ENCODE peak calls at places on chromosomes 13 and 19, in six cellular contexts. One of them, this sample, is unnamed.

GRCh38 chr19:42989851-42990250 is 36.4 kb downstream of the PSG11 start:
- DNase-seq in tibial artery: no peak
- DNase-seq in coronary artery: no peak
- DNase-seq in HFFc6: no peak
- DNase-seq in foreskin keratinocyte: peak; percentile 84
- DNase-seq in AG04450: no peak
- DNase-seq in this sample: no peak

GRCh38 chr19:6807291-6807690 is 34.8 kb downstream of the VAV1 start:
- DNase-seq in tibial artery: no peak
- DNase-seq in coronary artery: no peak
- DNase-seq in HFFc6: no peak
- DNase-seq in foreskin keratinocyte: no peak
- DNase-seq in AG04450: no peak
- DNase-seq in this sample: no peak

GRCh38 chr19:49890349-49891311 is 6.1 kb downstream of the IL4I1 start:
- DNase-seq in tibial artery: no peak
- DNase-seq in coronary artery: no peak
- DNase-seq in HFFc6: no peak
- DNase-seq in foreskin keratinocyte: peak; percentile 51
- DNase-seq in AG04450: no peak
- DNase-seq in this sample: peak; percentile 87

GRCh38 chr19:3607398-3608078 is 863 bp upstream of the TBXA2R start:
- DNase-seq in tibial artery: peak; percentile 86
- DNase-seq in coronary artery: no peak
- DNase-seq in HFFc6: peak; percentile 32
- DNase-seq in foreskin keratinocyte: no peak
- DNase-seq in AG04450: no peak
- DNase-seq in this sample: no peak

GRCh38 chr13:30154931-30155330 is 152.4 kb downstream of the KATNAL1 start:
- DNase-seq in tibial artery: no peak
- DNase-seq in coronary artery: no peak
- DNase-seq in HFFc6: no peak
- DNase-seq in foreskin keratinocyte: no peak
- DNase-seq in AG04450: no peak
- DNase-seq in this sample: no peak

GRCh38 chr19:10112895-10113591 is 1.6 kb downstream of the P2RY11 start:
- DNase-seq in tibial artery: no peak
- DNase-seq in coronary artery: no peak
- DNase-seq in HFFc6: no peak
- DNase-seq in foreskin keratinocyte: peak; percentile 54
- DNase-seq in AG04450: no peak
- DNase-seq in this sample: peak; percentile 68

GRCh38 chr19:17618281-17618903 is 62.9 kb downstream of the COLGALT1 start:
- DNase-seq in tibial artery: no peak
- DNase-seq in coronary artery: no peak
- DNase-seq in HFFc6: no peak
- DNase-seq in foreskin keratinocyte: no peak
- DNase-seq in AG04450: no peak
- DNase-seq in this sample: no peak

GRCh38 chr19:23099966-23100365 is 16.9 kb upstream of the ZNF730 start:
- DNase-seq in tibial artery: no peak
- DNase-seq in coronary artery: no peak
- DNase-seq in HFFc6: no peak
- DNase-seq in foreskin keratinocyte: no peak
- DNase-seq in AG04450: no peak
- DNase-seq in this sample: no peak

GRCh38 chr19:2186071-2186846 is 22.5 kb downstream of the DOT1L start:
- DNase-seq in tibial artery: peak; percentile 96
- DNase-seq in coronary artery: peak; percentile 93
- DNase-seq in HFFc6: peak; percentile 97
- DNase-seq in foreskin keratinocyte: no peak
- DNase-seq in AG04450: peak; percentile 91
- DNase-seq in this sample: no peak

GRCh38 chr13:45149964-45150363 is 29.7 kb downstream of the GTF2F2 start:
- DNase-seq in tibial artery: no peak
- DNase-seq in coronary artery: no peak
- DNase-seq in HFFc6: no peak
- DNase-seq in foreskin keratinocyte: no peak
- DNase-seq in AG04450: no peak
- DNase-seq in this sample: no peak

GRCh38 chr13:40624338-40624737 is 42.1 kb downstream of the FOXO1 start:
- DNase-seq in tibial artery: no peak
- DNase-seq in coronary artery: no peak
- DNase-seq in HFFc6: no peak
- DNase-seq in foreskin keratinocyte: peak; percentile 56
- DNase-seq in AG04450: no peak
- DNase-seq in this sample: no peak

GRCh38 chr19:2033825-2034159 is 17.3 kb downstream of the MKNK2 start:
- DNase-seq in tibial artery: no peak
- DNase-seq in coronary artery: no peak
- DNase-seq in HFFc6: no peak
- DNase-seq in foreskin keratinocyte: no peak
- DNase-seq in AG04450: no peak
- DNase-seq in this sample: no peak

GRCh38 chr13:44050450-44051063 is 170.9 kb downstream of the LACC1 start:
- DNase-seq in tibial artery: no peak
- DNase-seq in coronary artery: no peak
- DNase-seq in HFFc6: no peak
- DNase-seq in foreskin keratinocyte: no peak
- DNase-seq in AG04450: no peak
- DNase-seq in this sample: peak; percentile 14

GRCh38 chr13:44046428-44046827 is 166.7 kb downstream of the LACC1 start:
- DNase-seq in tibial artery: no peak
- DNase-seq in coronary artery: no peak
- DNase-seq in HFFc6: no peak
- DNase-seq in foreskin keratinocyte: no peak
- DNase-seq in AG04450: no peak
- DNase-seq in this sample: no peak

GRCh38 chr13:44051405-44051804 is 171.7 kb downstream of the LACC1 start:
- DNase-seq in tibial artery: no peak
- DNase-seq in coronary artery: no peak
- DNase-seq in HFFc6: no peak
- DNase-seq in foreskin keratinocyte: no peak
- DNase-seq in AG04450: no peak
- DNase-seq in this sample: no peak

GRCh38 chr13:44049546-44049945 is 169.8 kb downstream of the LACC1 start:
- DNase-seq in tibial artery: no peak
- DNase-seq in coronary artery: no peak
- DNase-seq in HFFc6: no peak
- DNase-seq in foreskin keratinocyte: no peak
- DNase-seq in AG04450: no peak
- DNase-seq in this sample: no peak

DNA sequence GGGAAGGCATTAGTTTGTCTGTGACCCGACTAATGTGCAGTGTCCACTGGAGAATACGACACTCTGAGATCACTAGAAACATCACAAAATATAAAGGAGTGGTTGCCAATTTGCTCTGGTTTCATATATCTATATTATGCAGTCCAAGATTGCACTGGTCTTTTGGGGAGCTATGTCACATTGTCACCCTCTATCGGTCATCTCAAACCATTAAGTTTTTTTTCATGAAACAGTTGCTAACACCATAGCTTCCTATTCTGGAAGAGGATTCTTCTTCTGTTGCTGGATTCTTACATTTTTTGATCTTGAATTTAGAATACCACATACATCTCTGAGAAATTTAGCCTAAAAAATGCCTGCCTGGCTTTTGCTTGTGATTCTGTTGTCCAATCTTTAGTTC is 168.6 kb downstream of the LACC1 start:
- DNase-seq in tibial artery: no peak
- DNase-seq in coronary artery: no peak
- DNase-seq in HFFc6: peak; percentile 17
- DNase-seq in foreskin keratinocyte: no peak
- DNase-seq in AG04450: no peak
- DNase-seq in this sample: no peak
- TF ChIP-seq CTCF in tibial artery: no peak
- TF ChIP-seq CTCF in coronary artery: no peak
- TF ChIP-seq CTCF in HFFc6: peak; percentile 71
- TF ChIP-seq CTCF in foreskin keratinocyte: peak; percentile 32
- TF ChIP-seq CTCF in AG04450: peak; percentile 46
- TF ChIP-seq CTCF in this sample: no peak

GRCh38 chr19:11127905-11128304 is 27.7 kb downstream of the SPC24 start:
- DNase-seq in tibial artery: no peak
- DNase-seq in coronary artery: no peak
- DNase-seq in HFFc6: no peak
- DNase-seq in foreskin keratinocyte: no peak
- DNase-seq in AG04450: no peak
- DNase-seq in this sample: no peak
- TF ChIP-seq CTCF in tibial artery: no peak
- TF ChIP-seq CTCF in coronary artery: no peak
- TF ChIP-seq CTCF in HFFc6: no peak
- TF ChIP-seq CTCF in foreskin keratinocyte: no peak
- TF ChIP-seq CTCF in AG04450: no peak
- TF ChIP-seq CTCF in this sample: no peak

GRCh38 chr13:74197686-74198085 is 63.5 kb upstream of the KLF12 start:
- DNase-seq in tibial artery: no peak
- DNase-seq in coronary artery: no peak
- DNase-seq in HFFc6: no peak
- DNase-seq in foreskin keratinocyte: no peak
- DNase-seq in AG04450: no peak
- DNase-seq in this sample: no peak
- TF ChIP-seq CTCF in tibial artery: no peak
- TF ChIP-seq CTCF in coronary artery: no peak
- TF ChIP-seq CTCF in HFFc6: no peak
- TF ChIP-seq CTCF in foreskin keratinocyte: no peak
- TF ChIP-seq CTCF in AG04450: no peak
- TF ChIP-seq CTCF in this sample: no peak

GRCh38 chr13:95707442-95708389 is 30.8 kb downstream of the DNAJC3 start:
- DNase-seq in tibial artery: no peak
- DNase-seq in coronary artery: no peak
- DNase-seq in HFFc6: no peak
- DNase-seq in foreskin keratinocyte: no peak
- DNase-seq in AG04450: no peak
- DNase-seq in this sample: no peak

GRCh38 chr13:95707035-95707434 is 30.1 kb downstream of the DNAJC3 start:
- DNase-seq in tibial artery: no peak
- DNase-seq in coronary artery: no peak
- DNase-seq in HFFc6: no peak
- DNase-seq in foreskin keratinocyte: no peak
- DNase-seq in AG04450: no peak
- DNase-seq in this sample: no peak

GRCh38 chr13:95704510-95704909 is 27.6 kb downstream of the DNAJC3 start:
- DNase-seq in tibial artery: no peak
- DNase-seq in coronary artery: no peak
- DNase-seq in HFFc6: no peak
- DNase-seq in foreskin keratinocyte: no peak
- DNase-seq in AG04450: no peak
- DNase-seq in this sample: no peak

GRCh38 chr13:95708390-95708774 is 31.4 kb downstream of the DNAJC3 start:
- DNase-seq in tibial artery: no peak
- DNase-seq in coronary artery: no peak
- DNase-seq in HFFc6: no peak
- DNase-seq in foreskin keratinocyte: no peak
- DNase-seq in AG04450: no peak
- DNase-seq in this sample: no peak

GRCh38 chr13:95706356-95706755 is 29.4 kb downstream of the DNAJC3 start:
- DNase-seq in tibial artery: no peak
- DNase-seq in coronary artery: no peak
- DNase-seq in HFFc6: no peak
- DNase-seq in foreskin keratinocyte: no peak
- DNase-seq in AG04450: no peak
- DNase-seq in this sample: no peak
- TF ChIP-seq CTCF in tibial artery: no peak
- TF ChIP-seq CTCF in coronary artery: no peak
- TF ChIP-seq CTCF in HFFc6: no peak
- TF ChIP-seq CTCF in foreskin keratinocyte: no peak
- TF ChIP-seq CTCF in AG04450: no peak
- TF ChIP-seq CTCF in this sample: no peak

This sample was measured in GM13977.